ENCODE peak calls at places on chromosomes 2 and 18, in nine cellular contexts. D is prostate gland; P is HepG2; V is NT2/D1; E is dorsolateral prefrontal cortex; Y is endothelial cell of umbilical vein; J is CD4-positive, alpha-beta T cell; L is neural progenitor cell; H is SK-N-SH. M is an unnamed sample.
A peak's percentile ranks its signal among the peaks of the same experiment; 100 is the strongest.

GRCh38 chr2:218885981-218886447 is 5.4 kb downstream of the WNT10A start:
- DNase-seq in D (no peak), P (no peak), V (no peak), E (no peak), Y (no peak), J (no peak), L (no peak), H (no peak), M (no peak)

GRCh38 chr2:150046211-150046610 is 441.3 kb downstream of the RND3 start:
- DNase-seq in D (no peak), P (no peak), V (no peak), E (no peak), Y (peak; percentile 16), J (no peak), L (no peak), H (no peak), M (no peak)

GRCh38 chr2:75025633-75026380 is 67.4 kb downstream of the POLE4 start:
- DNase-seq in D (no peak), P (no peak), V (no peak), E (no peak), Y (no peak), J (no peak), L (no peak), H (no peak), M (no peak)

GRCh38 chr2:120287183-120288015 is 34.7 kb downstream of the RALB start:
- DNase-seq in D (no peak), P (no peak), V (no peak), E (no peak), Y (no peak), J (no peak), L (no peak), H (no peak), M (no peak)

GRCh38 chr2:3267869-3268704 is 109.5 kb downstream of the EIPR1 start:
- DNase-seq in D (no peak), P (no peak), V (no peak), E (no peak), Y (no peak), J (no peak), L (no peak), H (no peak), M (peak; percentile 35)

GRCh38 chr2:9543557-9543956 is 12.1 kb downstream of the ADAM17 start:
- DNase-seq in D (no peak), P (no peak), V (no peak), E (no peak), Y (no peak), J (no peak), L (no peak), H (no peak), M (no peak)

GRCh38 chr18:78772369-78773302 is 207.0 kb upstream of the SALL3 start:
- DNase-seq in D (no peak), P (no peak), V (no peak), E (no peak), Y (no peak), J (no peak), L (no peak), H (no peak), M (no peak)

GRCh38 chr2:63858291-63858690 is 16.6 kb downstream of the UGP2 start:
- DNase-seq in D (no peak), P (no peak), V (no peak), E (no peak), Y (no peak), J (no peak), L (no peak), H (no peak), M (no peak)

GRCh38 chr18:36304723-36305122 is 7.2 kb downstream of the FHOD3 start:
- DNase-seq in D (no peak), P (no peak), V (no peak), E (no peak), Y (no peak), J (no peak), L (no peak), H (no peak), M (no peak)

GRCh38 chr2:108612153-108612513 is 77.9 kb downstream of the LIMS1 start:
- DNase-seq in D (no peak), P (no peak), V (no peak), E (no peak), Y (no peak), J (no peak), L (no peak), H (no peak), M (no peak)

GRCh38 chr2:186126181-186126580 is 359.9 kb upstream of the ZC3H15 start:
- DNase-seq in D (no peak), P (no peak), V (no peak), E (no peak), Y (no peak), J (no peak), L (no peak), H (no peak), M (no peak)

GRCh38 chr2:25103287-25103871 is 61.5 kb downstream of the EFR3B start:
- DNase-seq in D (no peak), P (no peak), V (no peak), E (no peak), Y (no peak), J (no peak), L (no peak), H (no peak), M (no peak)

GRCh38 chr2:67945976-67946375 is 116.8 kb downstream of the C1D start:
- DNase-seq in D (no peak), P (no peak), V (no peak), E (no peak), Y (peak; percentile 74), J (no peak), L (no peak), H (no peak), M (no peak)

GRCh38 chr2:7703048-7703447 is 785.8 kb downstream of the RNF144A start:
- DNase-seq in D (no peak), P (no peak), V (no peak), E (no peak), Y (no peak), J (no peak), L (peak; percentile 38), H (no peak), M (peak; percentile 42)

GRCh38 chr18:61502472-61502871 is 169.2 kb downstream of the CDH20 start:
- DNase-seq in D (peak; percentile 43), P (peak; percentile 21), V (peak; percentile 28), E (no peak), Y (peak; percentile 65), J (no peak), L (peak; percentile 82), H (peak; percentile 69), M (peak; percentile 67)

GRCh38 chr2:224147174-224147573 is 108.1 kb upstream of the SERPINE2 start:
- DNase-seq in D (no peak), P (no peak), V (no peak), E (no peak), Y (no peak), J (no peak), L (no peak), H (no peak), M (no peak)

GRCh38 chr2:48328972-48329723 is 200.8 kb upstream of the STON1 start:
- DNase-seq in D (no peak), P (peak; percentile 45), V (no peak), E (no peak), Y (peak; percentile 31), J (no peak), L (peak; percentile 81), H (peak; percentile 29), M (no peak)

GRCh38 chr2:23377772-23378171 is 7.2 kb upstream of the KLHL29 start:
- DNase-seq in D (no peak), P (no peak), V (no peak), E (no peak), Y (no peak), J (no peak), L (no peak), H (no peak), M (no peak)

GRCh38 chr2:62794791-62795190 is 89.3 kb downstream of the EHBP1 start:
- DNase-seq in D (no peak), P (peak; percentile 74), V (no peak), E (no peak), Y (peak; percentile 78), J (no peak), L (no peak), H (no peak), M (no peak)

GRCh38 chr2:136323212-136323611 is 205.3 kb upstream of the CXCR4 start:
- DNase-seq in D (no peak), P (no peak), V (no peak), E (no peak), Y (no peak), J (no peak), L (no peak), H (no peak), M (no peak)

DNA sequence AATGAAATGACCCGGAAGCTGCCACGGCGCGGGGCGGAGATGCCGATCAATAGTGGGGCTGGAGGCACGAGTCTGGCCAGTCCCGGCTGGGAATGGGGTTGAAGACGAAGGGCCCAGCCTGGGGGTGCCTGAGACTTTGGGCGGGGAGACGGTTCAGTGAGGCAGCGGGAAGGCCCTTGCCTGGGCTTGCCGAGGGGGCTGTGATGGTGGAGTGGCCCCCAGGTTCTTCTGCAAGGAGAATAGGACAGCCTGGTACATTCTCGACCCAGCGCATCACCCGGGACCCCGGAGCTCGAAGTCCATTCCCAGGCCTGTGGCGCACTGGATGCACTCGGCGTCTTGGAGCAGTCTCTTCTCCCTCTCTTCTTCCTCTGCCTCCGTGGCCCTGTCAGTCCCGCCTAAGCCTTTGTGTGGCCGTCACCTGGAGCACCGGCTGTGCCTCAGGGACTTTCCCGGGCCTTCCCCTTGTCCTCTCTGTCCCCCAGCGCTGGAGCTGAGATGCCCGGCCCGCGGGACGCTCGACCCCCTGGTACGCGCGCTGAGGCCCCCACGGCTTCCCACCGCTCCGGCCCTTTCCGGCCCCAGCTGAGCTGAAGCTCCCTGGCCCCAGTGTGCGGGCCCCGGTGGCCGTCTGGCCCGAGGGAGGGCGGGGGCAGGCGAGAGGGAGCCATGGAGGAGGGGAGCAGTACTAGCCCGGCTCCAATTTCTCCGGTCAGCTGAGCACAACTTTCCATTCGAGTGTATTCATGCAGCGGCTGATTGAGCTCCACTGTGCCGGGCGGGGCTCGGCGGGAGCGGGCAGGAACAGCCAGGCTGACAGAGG is 8.0 kb downstream of the SIX3 start:
- DNase-seq in D (no peak), P (no peak), V (no peak), E (no peak), Y (no peak), J (no peak), L (peak; percentile 96), H (peak; percentile 57), M (peak; percentile 93)
- H3K27me3 ChIP-seq in D (peaks cover 24% of the 10 kb centered on the region), P (peaks cover 98% of the 10 kb centered on the region), V (peaks cover 100% of the 10 kb centered on the region), E (peaks cover 23% of the 10 kb centered on the region), Y (peaks cover 95% of the 10 kb centered on the region), J (peaks cover 90% of the 10 kb centered on the region), L (peaks cover 77% of the 10 kb centered on the region), H (peaks cover 4% of the 10 kb centered on the region), M (peaks cover 96% of the 10 kb centered on the region)

GRCh38 chr2:222270436-222270835 is 28.4 kb downstream of the PAX3 start:
- DNase-seq in D (no peak), P (no peak), V (no peak), E (no peak), Y (no peak), J (no peak), L (no peak), H (no peak), M (no peak)
- H3K27me3 ChIP-seq in D (no peaks in the 10 kb centered on the region), P (peaks cover 10% of the 10 kb centered on the region), V (no peaks in the 10 kb centered on the region), E (peaks cover 45% of the 10 kb centered on the region), Y (no peaks in the 10 kb centered on the region), J (peaks cover 6% of the 10 kb centered on the region), L (peaks cover 95% of the 10 kb centered on the region), H (peaks cover 4% of the 10 kb centered on the region), M (peaks cover 12% of the 10 kb centered on the region)

GRCh38 chr2:144519597-144519933 is 354 bp downstream of the ZEB2 start:
- DNase-seq in D (no peak), P (no peak), V (no peak), E (no peak), Y (no peak), J (no peak), L (no peak), H (no peak), M (no peak)
- H3K27me3 ChIP-seq in D (peaks cover 13% of the 10 kb centered on the region), P (peaks cover 82% of the 10 kb centered on the region), V (peaks cover 51% of the 10 kb centered on the region), E (no peaks in the 10 kb centered on the region), Y (no peaks in the 10 kb centered on the region), J (peaks cover 79% of the 10 kb centered on the region), L (no peaks in the 10 kb centered on the region), H (no peaks in the 10 kb centered on the region), M (peaks cover 73% of the 10 kb centered on the region)

GRCh38 chr2:40131061-40131704 is 320.7 kb downstream of the SLC8A1 start:
- DNase-seq in D (no peak), P (no peak), V (no peak), E (no peak), Y (no peak), J (no peak), L (no peak), H (no peak), M (no peak)
- H3K27me3 ChIP-seq in D (no peaks in the 10 kb centered on the region), P (no peaks in the 10 kb centered on the region), V (no peaks in the 10 kb centered on the region), E (no peaks in the 10 kb centered on the region), Y (no peaks in the 10 kb centered on the region), J (no peaks in the 10 kb centered on the region), L (no peaks in the 10 kb centered on the region), H (no peaks in the 10 kb centered on the region), M (no peaks in the 10 kb centered on the region)